ENCODE peak calls at places on chromosomes 12 and 14, in five cellular contexts. One of them, this sample, is unnamed.

GRCh38 chr14:94041551-94042346 is 15.6 kb downstream of the OTUB2 start:
- DNase-seq in occipital lobe: no peak
- DNase-seq in fibroblast of pulmonary artery: peak; percentile 74
- DNase-seq in Daoy: no peak
- DNase-seq in stimulated activated CD4-positive, alpha-beta T cell treated with anti-CD3 and anti-CD28 coated beads, TNF-alpha, amount 100 ng/mL, for 4 hours: no peak
- DNase-seq in this sample: no peak

GRCh38 chr12:114936148-114937099 is 252.4 kb upstream of the TBX3 start:
- DNase-seq in occipital lobe: no peak
- DNase-seq in fibroblast of pulmonary artery: peak; percentile 36
- DNase-seq in Daoy: peak; percentile 21
- DNase-seq in stimulated activated CD4-positive, alpha-beta T cell treated with anti-CD3 and anti-CD28 coated beads, TNF-alpha, amount 100 ng/mL, for 4 hours: no peak
- DNase-seq in this sample: peak; percentile 76

GRCh38 chr14:90698379-90698869 is 117.8 kb downstream of the TTC7B start:
- DNase-seq in occipital lobe: peak; percentile 64
- DNase-seq in fibroblast of pulmonary artery: peak; percentile 74
- DNase-seq in Daoy: peak; percentile 65
- DNase-seq in stimulated activated CD4-positive, alpha-beta T cell treated with anti-CD3 and anti-CD28 coated beads, TNF-alpha, amount 100 ng/mL, for 4 hours: no peak
- DNase-seq in this sample: peak; percentile 37

GRCh38 chr12:92059976-92060375 is 85.7 kb downstream of the BTG1 start:
- DNase-seq in occipital lobe: no peak
- DNase-seq in fibroblast of pulmonary artery: peak; percentile 85
- DNase-seq in Daoy: peak; percentile 60
- DNase-seq in stimulated activated CD4-positive, alpha-beta T cell treated with anti-CD3 and anti-CD28 coated beads, TNF-alpha, amount 100 ng/mL, for 4 hours: no peak
- DNase-seq in this sample: peak; percentile 56

GRCh38 chr14:73058923-73059311 is 583 bp downstream of the RBM25 start:
- DNase-seq in occipital lobe: peak; percentile 38
- DNase-seq in fibroblast of pulmonary artery: no peak
- DNase-seq in Daoy: peak; percentile 38
- DNase-seq in stimulated activated CD4-positive, alpha-beta T cell treated with anti-CD3 and anti-CD28 coated beads, TNF-alpha, amount 100 ng/mL, for 4 hours: no peak
- DNase-seq in this sample: peak; percentile 12

GRCh38 chr14:101372494-101372813 is 188.8 kb upstream of the DIO3 start:
- DNase-seq in occipital lobe: no peak
- DNase-seq in fibroblast of pulmonary artery: no peak
- DNase-seq in Daoy: no peak
- DNase-seq in stimulated activated CD4-positive, alpha-beta T cell treated with anti-CD3 and anti-CD28 coated beads, TNF-alpha, amount 100 ng/mL, for 4 hours: no peak
- DNase-seq in this sample: no peak

GRCh38 chr12:77940566-77940965 is 109.9 kb downstream of the NAV3 start:
- DNase-seq in occipital lobe: no peak
- DNase-seq in fibroblast of pulmonary artery: peak; percentile 53
- DNase-seq in Daoy: peak; percentile 50
- DNase-seq in stimulated activated CD4-positive, alpha-beta T cell treated with anti-CD3 and anti-CD28 coated beads, TNF-alpha, amount 100 ng/mL, for 4 hours: no peak
- DNase-seq in this sample: no peak

GRCh38 chr14:28488658-28489057 is 277.9 kb upstream of the FOXG1 start:
- DNase-seq in occipital lobe: no peak
- DNase-seq in fibroblast of pulmonary artery: no peak
- DNase-seq in Daoy: no peak
- DNase-seq in stimulated activated CD4-positive, alpha-beta T cell treated with anti-CD3 and anti-CD28 coated beads, TNF-alpha, amount 100 ng/mL, for 4 hours: no peak
- DNase-seq in this sample: no peak

GRCh38 chr14:39500253-39500652 is 68.0 kb upstream of the FBXO33 start:
- DNase-seq in occipital lobe: no peak
- DNase-seq in fibroblast of pulmonary artery: no peak
- DNase-seq in Daoy: no peak
- DNase-seq in stimulated activated CD4-positive, alpha-beta T cell treated with anti-CD3 and anti-CD28 coated beads, TNF-alpha, amount 100 ng/mL, for 4 hours: no peak
- DNase-seq in this sample: no peak

GRCh38 chr14:102225386-102225785 is 79.6 kb downstream of the MOK start:
- DNase-seq in occipital lobe: no peak
- DNase-seq in fibroblast of pulmonary artery: no peak
- DNase-seq in Daoy: no peak
- DNase-seq in stimulated activated CD4-positive, alpha-beta T cell treated with anti-CD3 and anti-CD28 coated beads, TNF-alpha, amount 100 ng/mL, for 4 hours: no peak
- DNase-seq in this sample: no peak

GRCh38 chr14:59123526-59123925 is 64.9 kb upstream of the DAAM1 start:
- DNase-seq in occipital lobe: no peak
- DNase-seq in fibroblast of pulmonary artery: peak; percentile 63
- DNase-seq in Daoy: no peak
- DNase-seq in stimulated activated CD4-positive, alpha-beta T cell treated with anti-CD3 and anti-CD28 coated beads, TNF-alpha, amount 100 ng/mL, for 4 hours: no peak
- DNase-seq in this sample: peak; percentile 35

GRCh38 chr12:75662501-75663159 is 151.2 kb upstream of the KRR1 start:
- DNase-seq in occipital lobe: no peak
- DNase-seq in fibroblast of pulmonary artery: no peak
- DNase-seq in Daoy: no peak
- DNase-seq in stimulated activated CD4-positive, alpha-beta T cell treated with anti-CD3 and anti-CD28 coated beads, TNF-alpha, amount 100 ng/mL, for 4 hours: no peak
- DNase-seq in this sample: no peak

GRCh38 chr14:99936738-99937474 is 128.3 kb upstream of the EVL start:
- DNase-seq in occipital lobe: no peak
- DNase-seq in fibroblast of pulmonary artery: no peak
- DNase-seq in Daoy: no peak
- DNase-seq in stimulated activated CD4-positive, alpha-beta T cell treated with anti-CD3 and anti-CD28 coated beads, TNF-alpha, amount 100 ng/mL, for 4 hours: no peak
- DNase-seq in this sample: no peak

GRCh38 chr12:57434517-57435223 is at the start of gene INHBC:
- DNase-seq in occipital lobe: no peak
- DNase-seq in fibroblast of pulmonary artery: no peak
- DNase-seq in Daoy: no peak
- DNase-seq in stimulated activated CD4-positive, alpha-beta T cell treated with anti-CD3 and anti-CD28 coated beads, TNF-alpha, amount 100 ng/mL, for 4 hours: no peak
- DNase-seq in this sample: no peak

GRCh38 chr12:100982511-100983183 is 188.1 kb downstream of the ANO4 start:
- DNase-seq in occipital lobe: no peak
- DNase-seq in fibroblast of pulmonary artery: no peak
- DNase-seq in Daoy: no peak
- DNase-seq in stimulated activated CD4-positive, alpha-beta T cell treated with anti-CD3 and anti-CD28 coated beads, TNF-alpha, amount 100 ng/mL, for 4 hours: no peak
- DNase-seq in this sample: no peak

GRCh38 chr12:47837190-47838171 is 17.8 kb upstream of the HDAC7 start:
- DNase-seq in occipital lobe: peak; percentile 43
- DNase-seq in fibroblast of pulmonary artery: peak; percentile 81
- DNase-seq in Daoy: peak; percentile 76
- DNase-seq in stimulated activated CD4-positive, alpha-beta T cell treated with anti-CD3 and anti-CD28 coated beads, TNF-alpha, amount 100 ng/mL, for 4 hours: no peak
- DNase-seq in this sample: peak; percentile 62

GRCh38 chr12:5407457-5407856 is 24.5 kb upstream of the NTF3 start:
- DNase-seq in occipital lobe: no peak
- DNase-seq in fibroblast of pulmonary artery: no peak
- DNase-seq in Daoy: no peak
- DNase-seq in stimulated activated CD4-positive, alpha-beta T cell treated with anti-CD3 and anti-CD28 coated beads, TNF-alpha, amount 100 ng/mL, for 4 hours: no peak
- DNase-seq in this sample: no peak

GRCh38 chr14:89589400-89590128 is 172.5 kb upstream of the FOXN3 start:
- DNase-seq in occipital lobe: no peak
- DNase-seq in fibroblast of pulmonary artery: no peak
- DNase-seq in Daoy: no peak
- DNase-seq in stimulated activated CD4-positive, alpha-beta T cell treated with anti-CD3 and anti-CD28 coated beads, TNF-alpha, amount 100 ng/mL, for 4 hours: no peak
- DNase-seq in this sample: no peak

GRCh38 chr12:52204095-52204930 is 12.5 kb upstream of the KRT80 start:
- DNase-seq in occipital lobe: no peak
- DNase-seq in fibroblast of pulmonary artery: no peak
- DNase-seq in Daoy: peak; percentile 71
- DNase-seq in stimulated activated CD4-positive, alpha-beta T cell treated with anti-CD3 and anti-CD28 coated beads, TNF-alpha, amount 100 ng/mL, for 4 hours: no peak
- DNase-seq in this sample: no peak

GRCh38 chr14:63045612-63046320 is 508 bp upstream of the KCNH5 start:
- DNase-seq in occipital lobe: peak; percentile 47
- DNase-seq in fibroblast of pulmonary artery: peak; percentile 29
- DNase-seq in Daoy: peak; percentile 63
- DNase-seq in stimulated activated CD4-positive, alpha-beta T cell treated with anti-CD3 and anti-CD28 coated beads, TNF-alpha, amount 100 ng/mL, for 4 hours: peak; percentile 0
- DNase-seq in this sample: peak; percentile 22

GRCh38 chr12:108310489-108310888 is 28.6 kb downstream of the CMKLR1 start:
- DNase-seq in occipital lobe: peak; percentile 29
- DNase-seq in fibroblast of pulmonary artery: peak; percentile 18
- DNase-seq in Daoy: no peak
- DNase-seq in stimulated activated CD4-positive, alpha-beta T cell treated with anti-CD3 and anti-CD28 coated beads, TNF-alpha, amount 100 ng/mL, for 4 hours: no peak
- DNase-seq in this sample: no peak

GRCh38 chr12:40502322-40502721 is 189.9 kb upstream of the CNTN1 start:
- DNase-seq in occipital lobe: no peak
- DNase-seq in fibroblast of pulmonary artery: no peak
- DNase-seq in Daoy: no peak
- DNase-seq in stimulated activated CD4-positive, alpha-beta T cell treated with anti-CD3 and anti-CD28 coated beads, TNF-alpha, amount 100 ng/mL, for 4 hours: no peak
- DNase-seq in this sample: no peak

GRCh38 chr14:75280831-75281690 is 2.4 kb downstream of the FOS start:
- DNase-seq in occipital lobe: no peak
- DNase-seq in fibroblast of pulmonary artery: peak; percentile 75
- DNase-seq in Daoy: no peak
- DNase-seq in stimulated activated CD4-positive, alpha-beta T cell treated with anti-CD3 and anti-CD28 coated beads, TNF-alpha, amount 100 ng/mL, for 4 hours: no peak
- DNase-seq in this sample: no peak

GRCh38 chr12:89985935-89986334 is 277.3 kb upstream of the ATP2B1 start:
- DNase-seq in occipital lobe: no peak
- DNase-seq in fibroblast of pulmonary artery: no peak
- DNase-seq in Daoy: no peak
- DNase-seq in stimulated activated CD4-positive, alpha-beta T cell treated with anti-CD3 and anti-CD28 coated beads, TNF-alpha, amount 100 ng/mL, for 4 hours: no peak
- DNase-seq in this sample: no peak

GRCh38 chr12:23210573-23210972 is 585.6 kb downstream of the ETNK1 start:
- DNase-seq in occipital lobe: no peak
- DNase-seq in fibroblast of pulmonary artery: no peak
- DNase-seq in Daoy: no peak
- DNase-seq in stimulated activated CD4-positive, alpha-beta T cell treated with anti-CD3 and anti-CD28 coated beads, TNF-alpha, amount 100 ng/mL, for 4 hours: no peak
- DNase-seq in this sample: no peak

GRCh38 chr14:95289323-95290010 is 30.2 kb downstream of the CLMN start:
- DNase-seq in occipital lobe: no peak
- DNase-seq in fibroblast of pulmonary artery: no peak
- DNase-seq in Daoy: no peak
- DNase-seq in stimulated activated CD4-positive, alpha-beta T cell treated with anti-CD3 and anti-CD28 coated beads, TNF-alpha, amount 100 ng/mL, for 4 hours: no peak
- DNase-seq in this sample: no peak

GRCh38 chr14:104886690-104887622 is 21.9 kb downstream of the CEP170B start:
- DNase-seq in occipital lobe: no peak
- DNase-seq in fibroblast of pulmonary artery: no peak
- DNase-seq in Daoy: no peak
- DNase-seq in stimulated activated CD4-positive, alpha-beta T cell treated with anti-CD3 and anti-CD28 coated beads, TNF-alpha, amount 100 ng/mL, for 4 hours: no peak
- DNase-seq in this sample: no peak

GRCh38 chr12:94618995-94619695 is 31.2 kb downstream of the TMCC3 start:
- DNase-seq in occipital lobe: no peak
- DNase-seq in fibroblast of pulmonary artery: peak; percentile 75
- DNase-seq in Daoy: peak; percentile 93
- DNase-seq in stimulated activated CD4-positive, alpha-beta T cell treated with anti-CD3 and anti-CD28 coated beads, TNF-alpha, amount 100 ng/mL, for 4 hours: no peak
- DNase-seq in this sample: peak; percentile 96

GRCh38 chr12:80582431-80582830 is 125.0 kb upstream of the MYF6 start:
- DNase-seq in occipital lobe: no peak
- DNase-seq in fibroblast of pulmonary artery: no peak
- DNase-seq in Daoy: no peak
- DNase-seq in stimulated activated CD4-positive, alpha-beta T cell treated with anti-CD3 and anti-CD28 coated beads, TNF-alpha, amount 100 ng/mL, for 4 hours: no peak
- DNase-seq in this sample: no peak

GRCh38 chr12:41418586-41418985 is 230.5 kb downstream of the PDZRN4 start:
- DNase-seq in occipital lobe: no peak
- DNase-seq in fibroblast of pulmonary artery: no peak
- DNase-seq in Daoy: no peak
- DNase-seq in stimulated activated CD4-positive, alpha-beta T cell treated with anti-CD3 and anti-CD28 coated beads, TNF-alpha, amount 100 ng/mL, for 4 hours: no peak
- DNase-seq in this sample: no peak

GRCh38 chr12:98653866-98654493 is 8.9 kb downstream of the APAF1 start:
- DNase-seq in occipital lobe: no peak
- DNase-seq in fibroblast of pulmonary artery: peak; percentile 81
- DNase-seq in Daoy: peak; percentile 46
- DNase-seq in stimulated activated CD4-positive, alpha-beta T cell treated with anti-CD3 and anti-CD28 coated beads, TNF-alpha, amount 100 ng/mL, for 4 hours: no peak
- DNase-seq in this sample: no peak